ENCODE peak calls at places on chromosome X, in nine cellular contexts. K is right cardiac atrium; U is psoas muscle; S is CD8-positive, alpha-beta T cell; C is H9; H is small intestine; I is cardiac muscle cell; J is pancreas; T is effector memory CD4-positive, alpha-beta T cell. G is an unnamed sample. For H3K4me1, the result is how much of the 10 kb centered on the place peaks cover.

GRCh38 chrX:100747090-100747489 is 15.2 kb upstream of the SYTL4 start:
- DNase-seq in T (no peak), U (no peak), H (no peak), I (peak), K (no peak), S (no peak), J (no peak), C (no peak), G (no peak)

GRCh38 chrX:119618439-119618838 is 12.2 kb upstream of the NKRF start:
- DNase-seq in C (no peak), K (no peak), T (no peak), J (no peak), S (no peak), I (no peak), U (no peak), H (no peak), G (no peak)

GRCh38 chrX:40152706-40153334 is 55.1 kb upstream of the BCOR start:
- DNase-seq in I (no peak), H (no peak), U (peak), K (peak), S (no peak), J (peak), C (peak), T (no peak), G (no peak)

GRCh38 chrX:2692221-2693122 is 1.4 kb downstream of the CD99 start:
- DNase-seq in K (peak), U (peak), I (peak), T (no peak), H (peak), C (no peak), J (no peak), S (no peak), G (no peak)

GRCh38 chrX:6861456-6861855 is 286.1 kb upstream of the STS start:
- DNase-seq in H (no peak), K (no peak), S (no peak), I (no peak), J (no peak), U (no peak), T (no peak), C (no peak), G (no peak)

GRCh38 chrX:68413254-68413653 is 20.0 kb downstream of the OPHN1 start:
- DNase-seq in C (no peak), U (no peak), K (no peak), T (no peak), S (no peak), H (no peak), J (no peak), I (no peak), G (no peak)

GRCh38 chrX:85977218-85977617 is 70.1 kb downstream of the CHM start:
- DNase-seq in T (no peak), K (no peak), I (no peak), C (no peak), S (no peak), H (no peak), U (no peak), J (no peak), G (no peak)

GRCh38 chrX:152601848-152602616 is 35.7 kb upstream of the GABRQ start:
- DNase-seq in H (no peak), U (no peak), J (no peak), K (no peak), I (no peak), T (no peak), S (no peak), C (peak), G (no peak)

GRCh38 chrX:3066555-3066954 is 25.3 kb downstream of the ARSF start:
- DNase-seq in T (no peak), H (no peak), I (peak), S (no peak), U (no peak), C (no peak), J (peak), K (no peak), G (no peak)

GRCh38 chrX:14032383-14032782 is 2.7 kb upstream of the GEMIN8 start:
- DNase-seq in C (no peak), I (peak), H (peak), S (peak), J (peak), U (no peak), T (peak), K (no peak), G (peak)

GRCh38 chrX:115372026-115372610 is 82.6 kb downstream of the LUZP4 start:
- DNase-seq in C (no peak), J (no peak), T (no peak), K (no peak), S (no peak), U (no peak), I (peak), H (no peak), G (no peak)

GRCh38 chrX:40199704-40200103 is 101.9 kb upstream of the BCOR start:
- DNase-seq in J (no peak), K (no peak), S (no peak), H (no peak), I (no peak), U (no peak), C (no peak), T (no peak), G (no peak)

GRCh38 chrX:115459883-115460564 is 101.0 kb upstream of the PLS3 start:
- DNase-seq in T (no peak), H (no peak), J (no peak), C (no peak), K (no peak), U (no peak), S (no peak), I (peak), G (no peak)

GRCh38 chrX:100682939-100683338 is 38.9 kb downstream of the SRPX2 start:
- DNase-seq in C (no peak), T (no peak), K (no peak), I (no peak), H (no peak), U (no peak), J (no peak), S (no peak), G (no peak)

GRCh38 chrX:104118765-104119164 is 6.4 kb downstream of the ZCCHC18 start:
- DNase-seq in H (no peak), K (no peak), U (no peak), J (no peak), T (no peak), I (no peak), C (no peak), S (no peak), G (no peak)

GRCh38 chrX:25124391-25124790 is 108.6 kb upstream of the ARX start:
- DNase-seq in K (no peak), H (no peak), T (no peak), J (no peak), I (no peak), U (no peak), S (no peak), C (no peak), G (no peak)

GRCh38 chrX:25130619-25131018 is 114.9 kb upstream of the ARX start:
- DNase-seq in T (no peak), S (no peak), K (no peak), J (no peak), I (no peak), H (no peak), U (no peak), C (no peak), G (no peak)

GRCh38 chrX:25131055-25131454 is 115.3 kb upstream of the ARX start:
- DNase-seq in U (no peak), J (no peak), H (no peak), T (no peak), I (no peak), S (no peak), K (no peak), C (no peak), G (no peak)

GRCh38 chrX:25125483-25125882 is 109.7 kb upstream of the ARX start:
- DNase-seq in U (no peak), K (no peak), H (no peak), S (no peak), J (no peak), C (no peak), T (no peak), I (no peak), G (no peak)
- H3K4me1 ChIP-seq in U (under half), K (under half), H (under half), S (under half), J (under half), C (under half), T (under half), I (under half), G (under half)

DNA sequence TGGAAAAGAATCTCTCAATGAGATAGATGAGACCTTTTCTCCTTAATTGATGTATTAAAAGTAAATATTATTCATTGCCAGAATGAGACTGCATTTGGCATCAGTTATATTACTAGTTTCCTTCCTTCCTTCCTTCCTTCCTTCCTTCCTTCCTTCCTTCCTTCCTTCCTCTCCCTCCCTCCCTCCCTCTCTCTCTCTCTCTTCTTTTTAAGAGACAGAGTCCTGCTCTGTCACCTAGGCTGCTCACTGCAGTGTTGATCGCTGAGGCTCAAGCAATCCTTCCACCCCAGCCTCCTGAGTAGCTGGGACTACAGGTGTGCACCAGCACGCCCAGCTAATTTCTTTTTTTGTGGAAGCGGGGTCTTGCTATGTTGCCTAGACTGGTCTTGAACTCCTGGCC is 50.4 kb upstream of the ARX start:
- DNase-seq in S (no peak), C (no peak), U (no peak), K (no peak), H (no peak), I (no peak), J (no peak), T (no peak), G (no peak)
- H3K27ac ChIP-seq in S (no peak), C (no peak), U (no peak), K (no peak), H (no peak), I (no peak), J (no peak), T (no peak), G (no peak)

DNA sequence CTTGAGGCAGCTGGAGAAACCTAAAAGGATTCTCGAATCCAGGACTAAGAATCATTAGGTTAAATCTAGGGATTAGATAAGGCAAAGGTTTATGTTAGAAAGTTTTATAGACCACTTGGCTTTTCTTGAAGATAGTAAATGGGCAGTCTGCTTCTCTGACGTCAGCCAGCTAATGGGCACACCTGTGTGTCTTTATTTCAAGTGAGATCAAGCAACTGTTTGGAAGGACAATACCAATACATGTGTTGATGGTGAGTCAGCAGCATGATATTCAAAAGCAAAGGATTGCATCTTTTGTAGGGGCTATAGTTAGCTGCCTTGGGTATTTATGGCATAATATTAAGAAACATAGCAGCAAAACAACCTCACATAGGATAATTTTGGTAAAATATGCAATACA is 46.5 kb upstream of the GRPR start:
- DNase-seq in J (no peak), C (no peak), I (no peak), H (no peak), T (no peak), S (no peak), U (no peak), K (no peak), G (no peak)
- H3K4me1 ChIP-seq in J (under half), C (under half), I (under half), H (under half), T (under half), S (under half), U (under half), K (under half), G (under half)

DNA sequence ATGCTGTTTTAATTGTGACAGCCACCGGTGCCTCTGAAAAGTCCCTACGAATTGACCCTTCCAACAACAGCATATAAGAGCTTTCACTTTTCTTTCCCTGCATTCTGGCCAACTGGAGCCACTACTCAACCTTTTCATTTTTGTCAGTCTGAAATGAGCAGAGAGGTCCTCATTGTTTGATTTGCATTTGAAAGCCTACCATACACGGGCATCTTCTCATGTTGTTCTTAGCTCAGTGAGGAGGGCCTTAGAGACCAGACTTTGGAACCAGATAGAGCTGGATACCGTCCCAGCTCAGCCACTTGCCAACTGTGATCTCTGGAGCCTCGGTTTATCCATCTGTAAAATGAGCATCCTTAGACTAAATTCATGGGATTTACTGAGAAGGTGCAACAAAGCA is 16.9 kb upstream of the TMSB4X start:
- DNase-seq in H (no peak), S (no peak), I (no peak), C (no peak), K (no peak), U (no peak), J (no peak), T (no peak), G (no peak)
- H3K27ac ChIP-seq in H (peak), S (peak), I (no peak), C (no peak), K (no peak), U (no peak), J (no peak), T (peak), G (no peak)

DNA sequence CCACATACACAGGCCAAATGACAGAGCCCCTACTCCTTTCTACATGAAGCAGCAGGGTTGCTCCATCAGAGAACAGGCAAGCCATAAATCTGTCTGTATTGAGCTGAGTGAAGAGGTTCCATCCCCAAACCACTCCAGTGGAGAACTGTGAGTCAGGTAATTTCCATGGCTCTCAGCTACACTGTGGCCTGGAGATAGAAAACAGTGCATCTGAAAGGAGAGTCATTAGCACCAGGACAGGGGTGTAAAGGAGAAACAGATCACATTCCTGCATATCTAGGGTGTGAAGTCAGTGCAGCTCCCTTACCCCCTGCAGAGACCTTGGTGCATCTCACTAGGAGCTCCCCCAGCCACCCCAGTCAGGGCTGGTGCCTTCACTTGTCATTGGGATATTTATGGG is 314.7 kb downstream of the CHIC1 start:
- DNase-seq in I (no peak), H (no peak), J (no peak), T (no peak), U (no peak), S (no peak), C (peak), K (no peak), G (no peak)
- H3K4me1 ChIP-seq in I (under half), H (under half), J (under half), T (under half), U (under half), S (under half), C (under half), K (under half), G (under half)

DNA sequence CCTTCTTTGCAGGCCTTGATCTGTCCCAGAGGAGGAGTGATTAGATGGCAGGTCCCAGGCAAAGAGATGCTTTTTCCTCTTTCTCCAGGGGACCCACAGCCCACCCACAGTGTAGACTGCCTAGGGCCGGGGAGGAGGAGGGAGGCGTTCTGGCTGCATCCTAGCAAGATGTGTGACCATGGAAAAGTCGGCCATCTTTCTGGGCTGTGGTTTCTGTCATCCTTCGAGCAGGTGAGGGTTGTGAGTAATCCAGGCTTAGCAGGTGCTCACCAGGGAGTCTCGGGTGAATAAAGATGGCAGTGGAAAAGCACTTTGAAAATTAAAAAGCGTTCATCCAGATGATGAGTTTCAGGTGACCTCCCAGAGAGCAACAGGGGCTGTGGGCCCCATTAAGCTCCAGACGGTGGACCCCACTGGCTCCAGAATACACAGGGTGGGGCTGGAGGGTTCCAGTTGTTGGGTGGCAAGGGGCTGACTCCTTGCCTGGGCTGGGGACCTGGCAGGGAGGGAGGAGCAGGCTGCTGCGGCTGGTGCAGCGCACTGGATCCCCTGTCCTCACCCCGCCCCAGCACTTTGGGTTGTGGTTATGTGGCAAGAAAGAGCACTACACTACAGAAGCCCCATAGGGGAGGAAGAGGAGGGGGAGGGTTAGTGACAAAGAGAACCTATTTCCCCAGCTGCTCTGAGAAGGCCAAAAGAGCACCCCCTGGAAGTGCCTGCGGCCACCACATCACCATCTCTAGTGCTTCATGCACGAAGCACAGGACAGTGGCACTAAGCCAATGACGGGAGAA is 23.7 kb downstream of the ELF4 start:
- DNase-seq in U (no peak), K (no peak), T (peak), H (peak), I (no peak), S (peak), C (no peak), J (no peak), G (no peak)
- H3K27ac ChIP-seq in U (no peak), K (no peak), T (peak), H (peak), I (no peak), S (peak), C (no peak), J (no peak), G (no peak)

DNA sequence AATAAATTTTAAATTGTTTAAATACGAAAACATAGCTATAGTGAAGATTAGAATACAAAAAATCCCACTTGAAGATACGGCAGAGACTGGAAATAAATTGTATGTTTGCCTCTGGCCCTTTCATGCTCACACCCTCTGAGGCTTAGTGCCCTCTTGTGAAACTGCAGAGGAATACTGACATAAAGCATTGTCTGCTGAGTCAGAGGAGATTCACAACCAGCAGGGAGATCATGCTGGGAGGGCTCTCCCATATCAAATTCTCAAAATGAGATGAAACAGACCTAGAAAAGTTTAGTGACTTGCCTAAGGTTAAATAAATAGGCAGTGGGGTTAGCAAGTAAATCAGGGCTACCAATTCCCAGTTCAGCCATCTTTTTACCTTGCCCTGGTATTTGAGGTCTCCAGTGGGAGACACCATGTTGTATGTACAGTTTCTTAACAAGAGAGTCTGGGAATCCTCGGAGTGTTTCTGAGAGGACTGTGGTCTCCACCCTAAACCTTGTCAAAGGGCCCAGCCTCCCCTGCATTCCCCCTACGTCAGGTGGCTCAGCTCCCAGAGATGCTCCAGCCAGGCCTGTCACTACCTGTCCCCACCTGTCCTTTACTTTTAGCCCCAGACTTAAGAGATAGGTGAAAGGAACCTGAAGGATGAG is 581.4 kb upstream of the DIPK2B start:
- DNase-seq in C (no peak), S (no peak), U (no peak), J (no peak), I (peak), K (no peak), H (no peak), T (no peak), G (no peak)
- H3K4me1 ChIP-seq in C (under half), S (under half), U (under half), J (under half), I (under half), K (under half), H (under half), T (under half), G (under half)

DNA sequence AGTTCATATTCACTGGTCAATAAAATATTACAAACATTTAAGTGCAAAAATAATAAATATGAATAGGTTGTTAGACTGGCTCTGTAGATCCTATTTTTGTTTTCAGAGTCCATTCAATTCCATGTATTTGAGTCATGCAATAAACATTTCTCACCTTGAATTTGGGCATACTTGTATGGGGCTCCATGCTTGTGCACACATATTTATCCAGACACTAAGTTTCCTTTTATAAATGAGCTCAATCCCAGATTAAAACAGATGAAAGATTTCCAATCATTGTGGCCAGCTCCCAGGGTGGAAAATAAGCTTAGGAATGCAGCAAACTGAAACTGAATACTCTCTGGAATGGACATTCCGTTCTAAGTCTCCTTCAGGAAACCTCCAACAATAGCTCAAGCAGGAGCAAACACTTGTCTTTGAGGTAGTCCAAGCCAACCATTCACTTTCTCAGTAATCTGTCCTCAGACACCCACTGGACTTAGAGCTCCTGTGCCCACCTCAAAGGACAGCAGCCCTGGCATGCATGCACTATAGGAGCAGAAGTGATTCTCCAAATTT is 16.4 kb downstream of the DMD start:
- DNase-seq in H (no peak), U (no peak), T (no peak), C (no peak), S (no peak), I (peak), J (no peak), K (no peak), G (no peak)
- H3K27ac ChIP-seq in H (no peak), U (peak), T (no peak), C (no peak), S (no peak), I (no peak), J (no peak), K (peak), G (peak)

GRCh38 chrX:24184018-24184417 is 34.5 kb downstream of the ZFX start:
- DNase-seq in C (no peak), U (no peak), H (no peak), K (no peak), S (no peak), J (no peak), I (peak), T (no peak), G (no peak)
- H3K4me1 ChIP-seq in C (under half), U (under half), H (under half), K (under half), S (under half), J (under half), I (under half), T (under half), G (under half)

DNA sequence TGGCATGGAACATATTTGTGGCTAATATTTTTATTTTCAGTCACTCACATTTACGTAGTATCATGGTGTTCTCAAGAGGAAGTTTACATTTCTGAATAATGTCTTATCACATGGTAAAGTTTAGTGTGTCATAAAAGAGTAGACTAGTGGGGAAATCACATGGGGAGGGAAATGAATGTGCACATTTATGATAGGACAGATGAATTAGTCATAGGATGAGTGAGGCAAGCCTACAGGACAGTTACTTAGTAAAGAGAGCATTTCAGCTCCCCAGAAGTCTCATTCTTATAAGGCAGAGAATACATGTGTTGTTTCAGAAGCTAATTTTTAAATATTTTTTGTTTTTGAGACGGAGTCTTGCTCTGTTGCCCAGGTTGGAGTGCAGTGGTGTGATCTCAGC is 6.2 kb downstream of the GK start:
- DNase-seq in K (no peak), I (peak), C (no peak), H (peak), T (no peak), J (no peak), S (no peak), U (no peak), G (no peak)
- H3K27ac ChIP-seq in K (no peak), I (no peak), C (no peak), H (no peak), T (no peak), J (no peak), S (no peak), U (no peak), G (no peak)

G was measured in lung.